ENCODE peak calls at places on chromosomes 16 and 17, in six cellular contexts. V is ascending aorta, X is HCT116, P is AG10803, S is cardiac fibroblast, Y is spleen. H is an unnamed sample.

GRCh38 chr17:71668807-71669206 is 452.0 kb upstream of the SOX9 start:
- DNase-seq in X (no peak), Y (no peak), P (no peak), V (no peak), S (no peak), H (no peak)

GRCh38 chr17:21452377-21453143 is 76.4 kb downstream of the KCNJ12 start:
- DNase-seq in S (peak), X (peak), V (no peak), P (peak), Y (peak), H (peak)

GRCh38 chr16:74035816-74036215 is 260.8 kb upstream of the PSMD7 start:
- DNase-seq in V (no peak), X (peak), Y (no peak), S (peak), P (peak), H (no peak)

GRCh38 chr17:43406676-43407645 is 8.2 kb downstream of the ARL4D start:
- DNase-seq in Y (no peak), P (peak), S (peak), X (no peak), V (no peak), H (peak)

GRCh38 chr17:34820922-34821321 is 140.3 kb downstream of the CCT6B start:
- DNase-seq in V (no peak), Y (no peak), S (no peak), X (no peak), P (no peak), H (no peak)

GRCh38 chr17:2050246-2050866 is 4.5 kb upstream of the HIC1 start:
- DNase-seq in X (peak), V (no peak), S (peak), Y (peak), P (peak), H (no peak)

GRCh38 chr17:6061290-6061689 is 8.9 kb upstream of the WSCD1 start:
- DNase-seq in X (peak), P (peak), V (peak), S (peak), Y (peak), H (peak)

GRCh38 chr17:5785867-5786509 is 201.7 kb upstream of the NLRP1 start:
- DNase-seq in P (peak), V (no peak), S (peak), Y (no peak), X (no peak), H (no peak)

GRCh38 chr17:16101440-16101839 is 101.8 kb downstream of the TTC19 start:
- DNase-seq in S (no peak), Y (no peak), X (no peak), P (no peak), V (no peak), H (no peak)

GRCh38 chr16:72051818-72052217 is 2.5 kb upstream of the HP start:
- DNase-seq in P (no peak), X (no peak), S (no peak), Y (no peak), V (no peak), H (no peak)

GRCh38 chr17:37516131-37516561 is 26.5 kb downstream of the DUSP14 start:
- DNase-seq in S (no peak), Y (no peak), P (peak), V (no peak), X (no peak), H (no peak)

GRCh38 chr17:66747561-66748275 is 87.2 kb upstream of the CACNG5 start:
- DNase-seq in V (no peak), S (peak), Y (no peak), P (peak), X (no peak), H (no peak)

GRCh38 chr16:73016488-73016830 is 31.5 kb downstream of the ZFHX3 start:
- DNase-seq in X (no peak), Y (no peak), P (no peak), V (no peak), S (no peak), H (no peak)

GRCh38 chr16:50371936-50372595 is 3.3 kb upstream of the BRD7 start:
- DNase-seq in X (no peak), Y (no peak), P (peak), V (no peak), S (peak), H (no peak)

GRCh38 chr17:73521376-73521775 is 122.9 kb downstream of the SDK2 start:
- DNase-seq in X (no peak), V (no peak), Y (peak), S (no peak), P (no peak), H (no peak)

GRCh38 chr16:89957214-89957785 is 8.7 kb downstream of the DEF8 start:
- DNase-seq in P (no peak), S (no peak), Y (peak), V (no peak), X (no peak), H (no peak)

GRCh38 chr16:20507280-20507679 is 56.0 kb downstream of the ACSM2A start:
- DNase-seq in Y (no peak), P (no peak), V (no peak), S (no peak), X (no peak), H (no peak)

GRCh38 chr17:42200702-42201101 is 6.4 kb upstream of the GHDC start:
- DNase-seq in V (no peak), Y (no peak), X (no peak), P (peak), S (peak), H (no peak)

GRCh38 chr17:80773243-80773991 is 218.2 kb upstream of the CHMP6 start:
- DNase-seq in S (no peak), X (no peak), V (no peak), P (peak), Y (no peak), H (no peak)

GRCh38 chr17:19254651-19255050 is 17.5 kb downstream of the EPN2 start:
- DNase-seq in X (no peak), S (no peak), V (no peak), P (no peak), Y (no peak), H (no peak)

GRCh38 chr16:63922563-63922962 is 1199.3 kb downstream of the CDH11 start:
- DNase-seq in Y (no peak), X (no peak), P (peak), V (no peak), S (no peak), H (no peak)

GRCh38 chr16:31376705-31377104 is 16.4 kb upstream of the ITGAD start:
- DNase-seq in S (no peak), P (no peak), X (no peak), V (no peak), Y (peak), H (no peak)

GRCh38 chr17:31533546-31534155 is 142.2 kb downstream of the RAB11FIP4 start:
- DNase-seq in V (no peak), S (peak), Y (peak), P (peak), X (peak), H (peak)

GRCh38 chr16:78211951-78212350 is 112.5 kb downstream of the WWOX start:
- DNase-seq in P (no peak), S (no peak), V (no peak), Y (no peak), X (peak), H (no peak)

GRCh38 chr16:54370653-54371052 is 84.1 kb upstream of the IRX3 start:
- DNase-seq in Y (no peak), P (no peak), S (no peak), V (no peak), X (no peak), H (no peak)

GRCh38 chr17:72461757-72462156 is 340.9 kb downstream of the SOX9 start:
- DNase-seq in P (no peak), Y (peak), V (no peak), X (no peak), S (no peak), H (no peak)

GRCh38 chr16:6682142-6682811 is 650.4 kb upstream of the RBFOX1 start:
- DNase-seq in S (peak), Y (no peak), P (no peak), V (no peak), X (no peak), H (no peak)

GRCh38 chr16:23527961-23528634 is 17.8 kb upstream of the GGA2 start:
- DNase-seq in X (no peak), S (no peak), Y (no peak), P (no peak), V (no peak), H (no peak)

GRCh38 chr16:28820016-28820415 is 2.8 kb upstream of the ATXN2L start:
- DNase-seq in V (no peak), Y (no peak), P (no peak), S (no peak), X (no peak), H (no peak)

GRCh38 chr16:35733278-35733965 is 2274.0 kb downstream of the TP53TG3F start:
- DNase-seq in V (no peak), P (no peak), Y (no peak), S (no peak), X (no peak), H (no peak)

GRCh38 chr16:10523025-10523424 is 57.4 kb downstream of the EMP2 start:
- DNase-seq in P (no peak), S (no peak), V (no peak), X (no peak), Y (no peak), H (no peak)

GRCh38 chr17:68777856-68778694 is 176.9 kb upstream of the FAM20A start:
- DNase-seq in P (no peak), S (no peak), Y (no peak), X (no peak), V (no peak), H (no peak)

GRCh38 chr16:16148755-16149154 is 74.5 kb downstream of the ABCC6 start:
- DNase-seq in Y (no peak), P (no peak), S (no peak), V (no peak), X (no peak), H (no peak)

GRCh38 chr16:47949276-47949675 is 206.5 kb downstream of the ABCC12 start:
- DNase-seq in Y (no peak), S (no peak), P (no peak), V (no peak), X (no peak), H (no peak)

GRCh38 chr17:2351269-2351668 is 14.0 kb downstream of the SGSM2 start:
- DNase-seq in P (no peak), X (no peak), Y (peak), S (no peak), V (no peak), H (no peak)

GRCh38 chr16:56260378-56260987 is 69.2 kb downstream of the GNAO1 start:
- DNase-seq in V (no peak), X (no peak), P (no peak), Y (no peak), S (no peak), H (no peak)

GRCh38 chr17:2279707-2280106 is 23.9 kb downstream of the SMG6 start:
- DNase-seq in P (no peak), S (no peak), V (no peak), X (no peak), Y (no peak), H (no peak)

GRCh38 chr17:33389506-33390141 is 96.5 kb upstream of the ASIC2 start:
- DNase-seq in X (no peak), V (no peak), P (peak), Y (no peak), S (no peak), H (no peak)

DNA sequence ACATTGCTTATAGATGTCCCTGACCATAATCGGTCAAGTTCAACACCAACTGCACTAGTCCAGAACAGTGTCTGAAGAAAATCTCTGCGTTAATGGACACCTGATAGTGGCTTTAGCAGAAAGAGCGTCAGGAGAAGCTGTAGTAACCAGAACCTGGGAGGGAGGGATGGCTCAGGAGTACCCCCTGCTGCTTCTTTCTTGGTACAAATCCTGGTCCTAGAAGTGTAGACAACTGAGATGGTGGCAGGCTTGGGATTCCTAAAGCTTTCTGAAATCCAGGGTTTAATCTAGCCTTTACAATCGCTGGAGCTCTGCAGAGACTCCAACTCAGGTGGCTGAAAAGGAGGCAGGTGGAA is 5.4 kb downstream of the MAP3K14 start:
- DNase-seq in S (no peak), V (no peak), Y (no peak), P (no peak), X (no peak), H (no peak)
- TF ChIP-seq CTCF in S (peak), V (no peak), Y (no peak), P (peak), X (no peak), H (no peak)

GRCh38 chr17:18191967-18192366 is 8.3 kb downstream of the ALKBH5 start:
- DNase-seq in V (no peak), S (peak), P (no peak), X (no peak), Y (no peak), H (no peak)
- TF ChIP-seq CTCF in V (peak), S (peak), P (peak), X (peak), Y (peak), H (peak)

GRCh38 chr17:77822302-77823030 is 136.0 kb upstream of the TNRC6C start:
- DNase-seq in P (peak), V (no peak), X (no peak), S (no peak), Y (peak), H (no peak)

GRCh38 chr17:77817953-77818352 is 140.6 kb upstream of the TNRC6C start:
- DNase-seq in P (peak), S (no peak), X (no peak), Y (peak), V (no peak), H (no peak)

GRCh38 chr17:77819497-77819896 is 139.0 kb upstream of the TNRC6C start:
- DNase-seq in Y (no peak), V (no peak), X (no peak), S (no peak), P (no peak), H (no peak)

GRCh38 chr17:77824102-77824779 is 134.3 kb upstream of the TNRC6C start:
- DNase-seq in X (no peak), P (no peak), V (no peak), Y (peak), S (no peak), H (no peak)

GRCh38 chr17:77821114-77821513 is 137.4 kb upstream of the TNRC6C start:
- DNase-seq in V (no peak), S (no peak), Y (peak), P (no peak), X (no peak), H (no peak)
- TF ChIP-seq CTCF in V (no peak), S (no peak), Y (no peak), P (no peak), X (peak), H (no peak)

DNA sequence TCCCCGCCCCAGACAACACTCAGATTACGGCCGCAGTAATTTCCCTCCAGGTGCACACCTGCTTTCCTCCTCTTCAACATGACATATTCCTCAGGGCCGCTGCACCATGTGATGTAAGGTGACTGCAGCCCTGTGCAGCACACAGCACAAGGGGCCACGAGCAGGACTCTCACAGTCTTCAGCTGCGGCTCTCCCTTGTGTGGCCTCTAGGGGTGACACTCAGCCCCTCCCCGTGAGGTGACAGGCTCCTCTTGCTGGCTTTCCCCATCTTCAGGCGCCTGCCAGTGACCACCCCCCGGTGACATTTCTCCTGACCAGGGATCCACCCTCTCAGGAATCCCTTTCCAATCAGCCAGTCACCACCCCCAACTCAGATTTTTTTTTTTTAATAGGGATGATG is 31.3 kb upstream of the ABCC3 start:
- DNase-seq in Y (no peak), S (no peak), V (no peak), P (no peak), X (no peak), H (no peak)
- TF ChIP-seq CTCF in Y (no peak), S (no peak), V (no peak), P (peak), X (peak), H (no peak)

GRCh38 chr16:57722651-57723050 is 12.9 kb upstream of the KATNB1 start:
- DNase-seq in X (no peak), S (no peak), P (no peak), Y (peak), V (no peak), H (no peak)

GRCh38 chr16:57721765-57722499 is 13.6 kb upstream of the KATNB1 start:
- DNase-seq in V (no peak), X (no peak), P (no peak), Y (peak), S (no peak), H (no peak)

GRCh38 chr16:57721356-57721755 is 14.2 kb upstream of the KATNB1 start:
- DNase-seq in S (no peak), X (no peak), V (no peak), Y (peak), P (no peak), H (no peak)

GRCh38 chr16:57724541-57724940 is 11.0 kb upstream of the KATNB1 start:
- DNase-seq in Y (peak), V (no peak), S (no peak), X (no peak), P (no peak), H (no peak)

GRCh38 chr16:57723170-57723569 is 12.4 kb upstream of the KATNB1 start:
- DNase-seq in V (no peak), S (peak), P (no peak), X (no peak), Y (peak), H (no peak)
- TF ChIP-seq CTCF in V (no peak), S (peak), P (peak), X (peak), Y (no peak), H (no peak)

GRCh38 chr16:67562526-67562917 is at the start of gene CTCF:
- DNase-seq in P (peak), V (no peak), Y (peak), S (peak), X (peak), H (peak)

GRCh38 chr16:67561501-67561823 is 864 bp upstream of the CTCF start:
- DNase-seq in V (no peak), S (no peak), Y (no peak), P (no peak), X (no peak), H (no peak)

GRCh38 chr16:67563708-67564468 is 1.6 kb downstream of the CTCF start:
- DNase-seq in V (peak), X (no peak), S (peak), P (peak), Y (no peak), H (peak)

GRCh38 chr16:67561824-67562525 is 351 bp upstream of the CTCF start:
- DNase-seq in Y (peak), X (peak), S (peak), P (peak), V (peak), H (peak)

GRCh38 chr16:67562918-67563707 is 787 bp downstream of the CTCF start:
- DNase-seq in P (peak), S (peak), Y (peak), X (peak), V (no peak), H (no peak)
- TF ChIP-seq CTCF in P (no peak), S (no peak), Y (no peak), X (no peak), V (peak), H (no peak)

GRCh38 chr17:82356845-82357355 is 2.1 kb upstream of the TEX19 start:
- DNase-seq in X (no peak), P (no peak), Y (peak), S (no peak), V (no peak), H (no peak)

GRCh38 chr17:82356028-82356427 is 3.0 kb upstream of the TEX19 start:
- DNase-seq in V (no peak), X (no peak), P (no peak), S (peak), Y (no peak), H (no peak)

GRCh38 chr17:82358467-82359350 is at the start of gene TEX19:
- DNase-seq in V (no peak), S (no peak), P (no peak), Y (no peak), X (no peak), H (no peak)

GRCh38 chr17:82354804-82355308 is 4.2 kb upstream of the TEX19 start:
- DNase-seq in S (no peak), X (no peak), Y (no peak), P (no peak), V (no peak), H (no peak)

DNA sequence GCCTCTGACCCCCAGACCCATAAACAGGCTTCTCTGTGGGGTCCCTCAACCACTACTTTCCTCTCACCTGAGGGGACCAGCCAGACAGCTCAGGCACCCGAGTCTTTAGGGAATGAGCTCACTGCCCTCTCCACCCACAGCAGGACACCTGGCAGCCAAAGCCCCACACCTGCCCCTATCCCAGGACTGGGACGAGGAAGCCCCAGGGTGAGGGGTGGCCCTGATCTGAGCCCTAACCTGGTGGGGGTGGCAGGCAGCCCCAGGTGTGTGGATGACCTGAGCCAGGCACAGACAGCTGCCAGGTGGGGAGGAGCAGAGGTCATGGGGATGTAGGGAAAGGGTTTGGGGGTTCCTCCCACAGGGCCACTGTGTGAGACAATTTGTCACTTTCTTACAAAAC is 1.7 kb upstream of the TEX19 start:
- DNase-seq in X (no peak), Y (no peak), P (no peak), V (no peak), S (no peak), H (no peak)
- TF ChIP-seq CTCF in X (no peak), Y (no peak), P (no peak), V (no peak), S (no peak), H (no peak)

DNA sequence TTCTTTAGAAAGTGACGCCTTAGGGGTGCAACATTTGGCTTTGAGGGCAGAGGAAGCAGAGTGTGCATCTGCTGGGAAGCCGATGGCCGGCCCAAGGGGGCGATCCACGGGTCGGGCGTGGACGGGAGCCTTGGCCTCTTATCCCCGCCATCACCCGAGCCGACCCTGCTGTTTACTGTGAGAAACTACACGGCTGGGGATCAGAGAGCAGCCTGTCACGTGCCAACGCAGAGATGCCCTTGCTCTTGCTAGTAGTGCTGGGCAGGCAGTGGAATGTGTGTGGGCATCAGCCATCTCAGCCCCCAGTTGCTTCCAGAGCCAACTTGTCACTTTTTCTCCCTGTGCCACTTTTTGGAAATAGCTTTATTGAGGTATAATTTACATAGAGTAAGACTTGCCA is 26.7 kb upstream of the ITGB4 start:
- DNase-seq in P (no peak), S (no peak), V (no peak), X (no peak), Y (peak), H (no peak)
- TF ChIP-seq CTCF in P (no peak), S (no peak), V (no peak), X (no peak), Y (no peak), H (no peak)

H was measured in AG09319.